ENCODE peak calls at places on chromosomes 12 and 14, in seven cellular contexts. X is activated CD8-positive, alpha-beta memory T cell treated with anti-CD3 and anti-CD28 coated beads, Interleukin-2, amount 50 U/mL, for 4 hours; A is H7; M is fibroblast of lung; K is NCI-H748 treated with DMSO at 0.1 percent for 48 hours; U is iris pigment epithelial cell; I is neural crest cell. Q is an unnamed sample.
A peak's percentile ranks its signal among the peaks of the same experiment; 100 is the strongest.

GRCh38 chr12:68971404-68971803 is 38.4 kb upstream of the CPM start:
- DNase-seq in X (no peak), A (no peak), M (peak; percentile 80), K (no peak), U (peak; percentile 57), I (no peak), Q (peak; percentile 55)

GRCh38 chr14:38561657-38562056 is 305.8 kb upstream of the CLEC14A start:
- DNase-seq in X (no peak), A (no peak), M (no peak), K (no peak), U (no peak), I (no peak), Q (no peak)

GRCh38 chr12:47207005-47207717 is 127.4 kb upstream of the AMIGO2 start:
- DNase-seq in X (no peak), A (no peak), M (no peak), K (no peak), U (no peak), I (no peak), Q (no peak)

GRCh38 chr12:24510581-24511125 is 438.2 kb downstream of the BCAT1 start:
- DNase-seq in X (no peak), A (no peak), M (no peak), K (no peak), U (no peak), I (no peak), Q (no peak)

GRCh38 chr12:98618952-98619351 is 25.5 kb downstream of the SLC25A3 start:
- DNase-seq in X (no peak), A (no peak), M (no peak), K (no peak), U (peak; percentile 75), I (no peak), Q (peak; percentile 68)

GRCh38 chr12:50764861-50765324 is 992 bp downstream of the ATF1 start:
- DNase-seq in X (no peak), A (no peak), M (peak; percentile 39), K (peak; percentile 36), U (peak; percentile 71), I (no peak), Q (peak; percentile 62)

GRCh38 chr12:78194448-78194847 is 363.8 kb downstream of the NAV3 start:
- DNase-seq in X (no peak), A (no peak), M (peak; percentile 98), K (no peak), U (peak; percentile 96), I (no peak), Q (peak; percentile 34)

GRCh38 chr12:29863665-29864064 is 79.9 kb upstream of the TMTC1 start:
- DNase-seq in X (no peak), A (no peak), M (no peak), K (no peak), U (no peak), I (no peak), Q (no peak)

GRCh38 chr12:128707488-128707887 is 116.3 kb downstream of the SLC15A4 start:
- DNase-seq in X (no peak), A (peak; percentile 77), M (no peak), K (no peak), U (no peak), I (no peak), Q (no peak)

GRCh38 chr12:1591029-1591428 is 3.4 kb downstream of the FBXL14 start:
- DNase-seq in X (peak; percentile 25), A (peak; percentile 56), M (peak; percentile 45), K (no peak), U (peak; percentile 58), I (no peak), Q (peak; percentile 56)

GRCh38 chr14:38972511-38972910 is 130.5 kb downstream of the SEC23A start:
- DNase-seq in X (no peak), A (no peak), M (no peak), K (no peak), U (no peak), I (no peak), Q (no peak)

GRCh38 chr12:57280234-57281062 is 29.5 kb upstream of the STAC3 start:
- DNase-seq in X (peak; percentile 71), A (peak; percentile 16), M (peak; percentile 98), K (no peak), U (peak; percentile 98), I (no peak), Q (peak; percentile 92)

GRCh38 chr14:68630611-68631013 is 162.3 kb downstream of the ZFP36L1 start:
- DNase-seq in X (no peak), A (no peak), M (no peak), K (no peak), U (no peak), I (no peak), Q (no peak)

GRCh38 chr12:19277707-19278106 is 148.2 kb downstream of the PLEKHA5 start:
- DNase-seq in X (no peak), A (no peak), M (no peak), K (no peak), U (no peak), I (no peak), Q (no peak)

GRCh38 chr14:61152851-61153364 is 128.2 kb downstream of the TMEM30B start:
- DNase-seq in X (no peak), A (no peak), M (peak; percentile 96), K (no peak), U (peak; percentile 65), I (no peak), Q (no peak)

GRCh38 chr12:24062642-24063245 is 113.3 kb upstream of the SOX5 start:
- DNase-seq in X (no peak), A (no peak), M (no peak), K (no peak), U (peak; percentile 56), I (no peak), Q (no peak)

GRCh38 chr14:99806040-99806439 is 12.8 kb downstream of the EML1 start:
- DNase-seq in X (no peak), A (no peak), M (no peak), K (no peak), U (no peak), I (no peak), Q (no peak)

GRCh38 chr14:80095623-80096022 is 115.7 kb downstream of the DIO2 start:
- DNase-seq in X (no peak), A (no peak), M (peak; percentile 94), K (no peak), U (peak; percentile 22), I (no peak), Q (peak; percentile 15)

GRCh38 chr12:109999983-110000505 is 814 bp downstream of the ANKRD13A start:
- DNase-seq in X (peak; percentile 21), A (no peak), M (peak; percentile 57), K (no peak), U (peak; percentile 52), I (no peak), Q (peak; percentile 34)

GRCh38 chr14:54640480-54640879 is 73.6 kb downstream of the SAMD4A start:
- DNase-seq in X (no peak), A (no peak), M (no peak), K (no peak), U (no peak), I (no peak), Q (peak; percentile 41)

Q was measured in mesenchymal stem cell.